ENCODE peak calls at places on chromosomes 6 and 20, in five cellular contexts. A, B, R, U and G are unnamed samples.

GRCh38 chr6:119446623-119447008 is 97.1 kb upstream of the MAN1A1 start:
- DNase-seq in A (peak), B (no peak), R (no peak), U (no peak), G (no peak)

GRCh38 chr6:45377041-45377554 is 636 bp downstream of the SUPT3H start:
- DNase-seq in A (no peak), B (no peak), R (peak), U (peak), G (no peak)

GRCh38 chr6:27205375-27206278 is 41.9 kb upstream of the PRSS16 start:
- DNase-seq in A (no peak), B (no peak), R (no peak), U (no peak), G (no peak)

GRCh38 chr20:57071283-57071701 is 195.1 kb downstream of the BMP7 start:
- DNase-seq in A (no peak), B (no peak), R (no peak), U (no peak), G (no peak)

GRCh38 chr6:145075425-145075824 is 659.9 kb downstream of the EPM2A start:
- DNase-seq in A (no peak), B (no peak), R (no peak), U (no peak), G (no peak)

GRCh38 chr20:63642518-63643247 is 10.5 kb downstream of the STMN3 start:
- DNase-seq in A (no peak), B (no peak), R (no peak), U (no peak), G (peak)

GRCh38 chr20:32494498-32495216 is 90.5 kb downstream of the NOL4L start:
- DNase-seq in A (no peak), B (no peak), R (no peak), U (no peak), G (no peak)

GRCh38 chr6:55868910-55869479 is 6.4 kb downstream of the BMP5 start:
- DNase-seq in A (no peak), B (no peak), R (no peak), U (no peak), G (no peak)

GRCh38 chr20:23094213-23094896 is 8.2 kb upstream of the CD93 start:
- DNase-seq in A (no peak), B (no peak), R (no peak), U (no peak), G (no peak)

GRCh38 chr20:4740774-4741431 is 19.2 kb downstream of the PRND start:
- DNase-seq in A (no peak), B (peak), R (peak), U (peak), G (peak)

GRCh38 chr20:58634818-58635665 is 16.0 kb upstream of the STX16 start:
- DNase-seq in A (no peak), B (no peak), R (peak), U (no peak), G (no peak)

GRCh38 chr6:118134257-118134656 is 227.2 kb downstream of the SLC35F1 start:
- DNase-seq in A (no peak), B (no peak), R (no peak), U (no peak), G (no peak)

GRCh38 chr20:36107881-36108280 is 46.7 kb upstream of the EPB41L1 start:
- DNase-seq in A (no peak), B (no peak), R (no peak), U (no peak), G (no peak)